ENCODE peak calls at places on chromosome 16, in nine cellular contexts. O is fibroblast of the conjunctiva; U is AG09309; C is small intestine; B is GM10248; P is effector CD4-positive, alpha-beta T cell; G is skeletal muscle cell; D is stimulated activated naive B cell treated with anti-CD40 and anti-IgM and Interleukin-4, amounts not matched to agents 10 μg/mL and 1 μg/mL and 100 μg/mL, for 72 hours; X is T-helper 17 cell. R is an unnamed sample.

GRCh38 chr16:89020068-89020924 is 43.3 kb upstream of the CBFA2T3 start:
- DNase-seq in O (no peak), D (no peak), B (peak; percentile 77), C (no peak), P (no peak), G (no peak), X (no peak), U (no peak), R (no peak)

GRCh38 chr16:69610356-69610755 is 44.6 kb downstream of the NFAT5 start:
- DNase-seq in C (no peak), U (no peak), X (no peak), O (no peak), D (no peak), P (no peak), G (no peak), B (no peak), R (no peak)

GRCh38 chr16:2485811-2486507 is 11.0 kb downstream of the TBC1D24 start:
- DNase-seq in B (no peak), P (no peak), D (no peak), U (no peak), G (no peak), O (no peak), X (no peak), C (no peak), R (no peak)

GRCh38 chr16:11315499-11315898 is 29.8 kb upstream of the RMI2 start:
- DNase-seq in C (no peak), D (no peak), U (no peak), P (no peak), G (no peak), O (no peak), X (no peak), B (no peak), R (no peak)

GRCh38 chr16:88647178-88648070 is 3.4 kb downstream of the CYBA start:
- DNase-seq in G (no peak), D (no peak), P (no peak), B (no peak), C (no peak), X (no peak), O (no peak), U (no peak), R (no peak)

GRCh38 chr16:27426423-27427408 is 24.7 kb downstream of the IL21R start:
- DNase-seq in D (peak; percentile 77), C (peak; percentile 30), U (peak; percentile 59), X (peak; percentile 61), O (peak; percentile 69), B (peak; percentile 81), P (peak; percentile 65), G (peak; percentile 75), R (peak; percentile 41)

GRCh38 chr16:48596326-48596725 is 13.7 kb downstream of the N4BP1 start:
- DNase-seq in O (no peak), D (no peak), G (no peak), B (peak; percentile 26), U (no peak), C (no peak), X (no peak), P (no peak), R (no peak)

GRCh38 chr16:76278086-76278485 is 885 bp downstream of the CNTNAP4 start:
- DNase-seq in O (no peak), X (no peak), U (no peak), D (no peak), B (no peak), P (no peak), C (no peak), G (no peak), R (no peak)

GRCh38 chr16:20399185-20399584 is 5.4 kb downstream of the PDILT start:
- DNase-seq in P (no peak), O (no peak), U (no peak), C (no peak), B (no peak), G (no peak), X (no peak), D (no peak), R (no peak)

GRCh38 chr16:9061358-9061813 is 30.1 kb upstream of the HAPSTR1 start:
- DNase-seq in B (no peak), G (no peak), O (no peak), X (no peak), C (no peak), U (no peak), P (no peak), D (no peak), R (no peak)

GRCh38 chr16:13680021-13680672 is 239.8 kb upstream of the ERCC4 start:
- DNase-seq in U (no peak), D (no peak), P (no peak), C (no peak), G (no peak), B (no peak), O (no peak), X (no peak), R (no peak)

GRCh38 chr16:3020604-3021448 is 658 bp downstream of the TNFRSF12A start:
- DNase-seq in G (peak; percentile 49), C (peak; percentile 79), U (peak; percentile 68), D (no peak), O (peak; percentile 80), X (peak; percentile 75), B (no peak), P (peak; percentile 73), R (peak; percentile 67)

R was measured in effector memory CD4-positive, alpha-beta T cell.